ENCODE peak calls at places on chromosomes 16 and 17, in eight cellular contexts. I, U, Q, K, L, N, H and D are unnamed samples.

GRCh38 chr17:72434991-72435618 is 314.3 kb downstream of the SOX9 start:
- DNase-seq in Q (no peak), I (no peak), U (no peak), L (no peak), K (no peak), H (no peak), N (no peak), D (no peak)

GRCh38 chr16:81732699-81733098 is 46.4 kb upstream of the PLCG2 start:
- DNase-seq in L (no peak), N (no peak), U (no peak), K (no peak), Q (no peak), I (no peak), H (no peak), D (no peak)

GRCh38 chr17:81207610-81208581 is 14.9 kb downstream of the CEP131 start:
- DNase-seq in U (no peak), I (no peak), H (no peak), Q (no peak), L (no peak), N (no peak), K (no peak), D (no peak)

GRCh38 chr17:73657473-73658116 is 13.3 kb upstream of the SDK2 start:
- DNase-seq in K (peak; percentile 29), H (peak; percentile 28), N (peak; percentile 19), U (peak; percentile 70), Q (peak; percentile 1), I (no peak), L (peak; percentile 34), D (peak; percentile 17)

GRCh38 chr16:15574614-15574948 is 68.4 kb downstream of the MARF1 start:
- DNase-seq in K (no peak), Q (no peak), U (no peak), I (no peak), H (no peak), L (no peak), N (no peak), D (no peak)

GRCh38 chr16:4529085-4530060 is 9.2 kb downstream of the CDIP1 start:
- DNase-seq in K (peak; percentile 62), I (no peak), H (no peak), U (no peak), Q (no peak), N (no peak), L (peak; percentile 31), D (peak; percentile 16)

GRCh38 chr16:68478526-68479249 is 30.4 kb upstream of the SMPD3 start:
- DNase-seq in L (no peak), N (no peak), I (no peak), K (no peak), Q (no peak), H (no peak), U (no peak), D (no peak)

GRCh38 chr16:79212114-79212791 is 388.3 kb downstream of the MAF start:
- DNase-seq in U (no peak), Q (no peak), N (no peak), K (no peak), H (no peak), L (no peak), I (no peak), D (no peak)

GRCh38 chr17:82213251-82214011 is 789 bp upstream of the CCDC57 start:
- DNase-seq in Q (peak; percentile 25), K (peak; percentile 78), I (peak; percentile 65), L (peak; percentile 49), H (no peak), U (peak; percentile 97), N (peak; percentile 77), D (peak; percentile 82)

GRCh38 chr17:3935140-3935542 is 18.9 kb upstream of the P2RX1 start:
- DNase-seq in Q (no peak), H (peak; percentile 43), L (peak; percentile 48), K (peak; percentile 86), I (peak; percentile 51), N (peak; percentile 85), U (peak; percentile 84), D (peak; percentile 86)

GRCh38 chr17:45775576-45776011 is 8.5 kb upstream of the CRHR1 start:
- DNase-seq in K (no peak), L (no peak), U (no peak), Q (peak; percentile 25), I (no peak), N (peak; percentile 37), H (no peak), D (no peak)

DNA sequence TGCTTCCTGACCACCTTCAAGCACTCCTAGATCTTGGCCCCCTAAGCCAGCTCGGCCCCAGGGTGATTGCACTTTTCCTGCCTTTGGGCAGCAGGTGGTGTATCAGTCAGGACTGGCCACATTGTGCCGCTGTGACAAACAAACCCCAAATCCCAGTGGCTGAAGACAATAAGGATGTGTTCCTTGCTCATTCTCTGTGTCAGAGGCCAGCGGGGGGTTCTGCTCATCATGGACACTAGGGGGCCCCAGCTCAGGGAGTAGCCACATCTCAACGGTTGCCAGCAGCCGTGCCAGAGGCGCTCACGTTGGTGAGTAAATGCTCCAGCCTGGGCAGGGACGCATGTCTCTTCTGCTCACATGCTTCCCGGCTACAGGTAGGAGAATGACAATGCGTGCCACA is 60.4 kb downstream of the ZDHHC7 start:
- DNase-seq in I (no peak), L (no peak), N (no peak), K (no peak), U (peak; percentile 51), Q (no peak), H (no peak), D (no peak)
- TF ChIP-seq CTCF in I (no peak), L (no peak), N (peak; percentile 25), K (peak; percentile 36), U (peak; percentile 19), Q (peak; percentile 48), H (no peak), D (no peak)

GRCh38 chr16:72493681-72494415 is 321.9 kb upstream of the PMFBP1 start:
- DNase-seq in U (no peak), I (no peak), Q (no peak), K (peak; percentile 48), N (peak; percentile 40), H (no peak), L (no peak), D (peak; percentile 42)
- H3K4me3 ChIP-seq in U (no peak overlapping the region), I (no peak overlapping the region), Q (no peak overlapping the region), K (no peak overlapping the region), N (peak overlapping the region; percentile 22), H (no peak overlapping the region), L (no peak overlapping the region), D (peak overlapping the region; percentile 12)

GRCh38 chr16:49742428-49743205 is 113.3 kb downstream of the ZNF423 start:
- DNase-seq in Q (no peak), N (no peak), U (no peak), L (no peak), H (no peak), I (no peak), K (no peak), D (no peak)

GRCh38 chr16:49743206-49743470 is 112.8 kb downstream of the ZNF423 start:
- DNase-seq in I (no peak), N (no peak), K (no peak), Q (no peak), H (no peak), U (no peak), L (no peak), D (no peak)

GRCh38 chr16:49747654-49748053 is 108.3 kb downstream of the ZNF423 start:
- DNase-seq in H (no peak), K (no peak), Q (no peak), I (no peak), N (no peak), U (no peak), L (no peak), D (no peak)

GRCh38 chr16:49744244-49744976 is 111.5 kb downstream of the ZNF423 start:
- DNase-seq in K (no peak), U (no peak), N (no peak), H (no peak), L (no peak), I (no peak), Q (no peak), D (no peak)

DNA sequence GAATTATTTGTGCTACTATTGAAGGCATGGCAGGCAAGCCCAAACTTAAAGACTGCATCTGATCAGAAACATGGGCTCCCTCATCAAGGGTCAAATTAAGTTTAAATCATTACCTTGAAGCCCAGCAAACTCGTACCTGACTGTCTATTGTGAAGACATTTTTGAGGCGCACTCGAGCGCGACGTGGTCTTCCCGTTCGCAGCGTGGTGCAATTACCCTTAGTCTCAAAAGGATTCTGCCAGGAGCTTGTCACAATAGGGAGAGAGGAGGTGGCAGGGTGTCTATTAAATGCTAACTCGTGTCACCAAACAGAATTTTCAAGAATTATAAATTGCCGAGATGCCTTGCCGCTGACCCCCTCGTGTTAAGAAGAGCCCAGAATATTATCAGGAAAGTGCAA is 110.5 kb downstream of the ZNF423 start:
- DNase-seq in U (no peak), H (no peak), Q (no peak), L (no peak), K (no peak), I (no peak), N (no peak), D (no peak)
- TF ChIP-seq CTCF in U (no peak), H (no peak), Q (no peak), L (no peak), K (no peak), I (no peak), N (no peak), D (no peak)

GRCh38 chr16:7689234-7689633 is 356.6 kb downstream of the RBFOX1 start:
- DNase-seq in H (no peak), I (no peak), Q (no peak), L (no peak), N (no peak), U (no peak), K (no peak), D (no peak)

GRCh38 chr16:7691533-7691932 is 358.9 kb downstream of the RBFOX1 start:
- DNase-seq in L (no peak), K (no peak), H (no peak), U (no peak), Q (no peak), N (no peak), I (no peak), D (no peak)

DNA sequence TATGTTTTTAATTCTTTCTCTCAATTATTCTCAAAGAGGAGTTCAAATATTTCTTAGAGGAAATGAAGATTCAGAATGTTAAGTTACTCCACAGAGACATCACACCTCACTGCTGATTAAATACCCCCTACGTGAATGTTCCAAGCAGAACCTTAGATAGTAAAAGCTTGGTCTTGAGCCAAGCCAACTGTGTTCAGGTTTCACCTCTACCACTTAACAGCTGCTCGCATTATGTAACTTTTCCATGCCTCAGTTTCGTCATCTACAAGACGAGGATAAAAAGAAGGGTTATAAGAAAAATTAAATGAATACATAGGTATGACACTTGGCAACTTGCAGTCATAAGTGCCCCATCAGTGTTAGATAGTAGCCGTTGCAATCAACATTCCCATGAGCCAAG is 356.2 kb downstream of the RBFOX1 start:
- DNase-seq in I (no peak), N (no peak), L (no peak), Q (no peak), H (no peak), U (no peak), K (no peak), D (no peak)
- H3K4me3 ChIP-seq in I (no peak overlapping the region), N (no peak overlapping the region), L (no peak overlapping the region), Q (no peak overlapping the region), H (no peak overlapping the region), U (no peak overlapping the region), K (no peak overlapping the region), D (no peak overlapping the region)

GRCh38 chr17:48047741-48048320 is 328 bp upstream of the NFE2L1 start:
- DNase-seq in Q (peak; percentile 94), H (peak; percentile 99), U (peak; percentile 98), K (peak; percentile 100), L (peak; percentile 99), I (peak; percentile 97), N (peak; percentile 100), D (peak; percentile 100)
- TF ChIP-seq CTCF in Q (no peak), H (no peak), U (no peak), K (no peak), L (no peak), I (no peak), N (no peak), D (no peak)